ENCODE peak calls at places on chromosomes 12 and 14, in seven cellular contexts. Z is cardiac fibroblast, R is RCC 7860, C is immature natural killer cell, D is HFF-Myc, F is fibroblast of mammary gland, H is progenitor cell of endocrine pancreas. O is an unnamed sample.

GRCh38 chr14:100278702-100279101 is 27.5 kb downstream of the SLC25A29 start:
- DNase-seq in R (peak; percentile 5), F (peak; percentile 50), H (no peak), Z (peak; percentile 73), D (peak; percentile 16), C (peak; percentile 42), O (no peak)

GRCh38 chr12:26523708-26524150 is 309.3 kb downstream of the ITPR2 start:
- DNase-seq in H (no peak), D (no peak), R (no peak), C (no peak), F (peak; percentile 97), Z (peak; percentile 96), O (peak; percentile 76)

GRCh38 chr14:103031956-103032355 is 25.4 kb downstream of the CDC42BPB start:
- DNase-seq in R (no peak), C (no peak), Z (no peak), H (no peak), F (no peak), D (no peak), O (no peak)

GRCh38 chr14:64296561-64296960 is 2.4 kb upstream of the ESR2 start:
- DNase-seq in D (no peak), H (no peak), C (no peak), R (no peak), Z (peak; percentile 74), F (peak; percentile 57), O (peak; percentile 3)

GRCh38 chr14:54329082-54329695 is 67.6 kb upstream of the CDKN3 start:
- DNase-seq in H (no peak), R (peak; percentile 12), D (peak; percentile 76), C (no peak), F (peak; percentile 68), Z (peak; percentile 78), O (peak; percentile 25)

GRCh38 chr14:65041434-65041915 is 54.8 kb downstream of the FNTB start:
- DNase-seq in H (no peak), D (no peak), F (no peak), Z (no peak), C (no peak), R (no peak), O (no peak)

GRCh38 chr12:48351022-48351708 is 446 bp upstream of the ZNF641 start:
- DNase-seq in F (peak; percentile 66), C (no peak), R (peak; percentile 68), Z (peak; percentile 71), H (peak; percentile 72), D (peak; percentile 24), O (peak; percentile 20)

GRCh38 chr12:70456953-70457352 is 90.9 kb downstream of the KCNMB4 start:
- DNase-seq in C (no peak), R (no peak), Z (no peak), D (no peak), H (no peak), F (no peak), O (no peak)

GRCh38 chr14:32468955-32469354 is 139.9 kb downstream of the AKAP6 start:
- DNase-seq in D (no peak), F (peak; percentile 82), C (no peak), H (no peak), Z (peak; percentile 92), R (no peak), O (peak; percentile 37)

GRCh38 chr12:124694846-124695497 is 127.6 kb upstream of the NCOR2 start:
- DNase-seq in D (peak; percentile 63), R (peak; percentile 20), F (peak; percentile 89), C (no peak), H (no peak), Z (peak; percentile 85), O (no peak)

GRCh38 chr14:51155331-51155730 is 60.4 kb upstream of the TRIM9 start:
- DNase-seq in H (no peak), D (no peak), R (no peak), F (no peak), C (no peak), Z (no peak), O (no peak)

GRCh38 chr14:35331605-35332516 is 39.7 kb downstream of the PSMA6 start:
- DNase-seq in F (peak; percentile 55), R (peak; percentile 42), D (no peak), C (no peak), Z (peak; percentile 40), H (no peak), O (no peak)

GRCh38 chr14:69506241-69506595 is 21.7 kb downstream of the PLEKHD1 start:
- DNase-seq in D (no peak), F (no peak), C (no peak), Z (no peak), R (no peak), H (no peak), O (no peak)

GRCh38 chr12:40946612-40947194 is 241.4 kb upstream of the PDZRN4 start:
- DNase-seq in F (peak; percentile 52), C (no peak), Z (peak; percentile 66), H (no peak), R (peak; percentile 13), D (no peak), O (no peak)

GRCh38 chr12:57756406-57757341 is 1.8 kb downstream of the MARCHF9 start:
- DNase-seq in D (no peak), Z (no peak), R (no peak), H (no peak), F (no peak), C (peak; percentile 54), O (no peak)

GRCh38 chr14:36289954-36290353 is 30.5 kb downstream of the MBIP start:
- DNase-seq in Z (no peak), H (no peak), R (no peak), D (no peak), F (no peak), C (no peak), O (no peak)

GRCh38 chr14:54568821-54569591 is 2.1 kb downstream of the SAMD4A start:
- DNase-seq in H (no peak), F (peak; percentile 42), C (no peak), D (no peak), Z (peak; percentile 51), R (no peak), O (no peak)

GRCh38 chr12:128796439-128797118 is 27.2 kb downstream of the SLC15A4 start:
- DNase-seq in C (peak; percentile 82), Z (no peak), R (no peak), D (no peak), F (no peak), H (no peak), O (no peak)

GRCh38 chr12:127293507-127294310 is 973.3 kb upstream of the TMEM132C start:
- DNase-seq in Z (peak; percentile 88), D (peak; percentile 19), F (peak; percentile 80), R (peak; percentile 44), H (peak; percentile 34), C (peak; percentile 13), O (no peak)

GRCh38 chr12:15797818-15798217 is 8.6 kb upstream of the EPS8 start:
- DNase-seq in D (no peak), F (no peak), H (no peak), R (peak; percentile 24), Z (peak; percentile 27), C (no peak), O (no peak)

GRCh38 chr14:68525516-68525915 is 267.4 kb downstream of the ZFP36L1 start:
- DNase-seq in F (no peak), C (no peak), D (no peak), Z (no peak), R (no peak), H (no peak), O (no peak)

GRCh38 chr12:1716911-1717310 is 26.0 kb downstream of the ADIPOR2 start:
- DNase-seq in C (no peak), H (no peak), R (no peak), D (no peak), Z (no peak), F (peak; percentile 39), O (no peak)

GRCh38 chr12:101051901-101052550 is 158.0 kb downstream of the SLC5A8 start:
- DNase-seq in R (peak; percentile 88), H (no peak), D (peak; percentile 80), F (peak; percentile 95), C (no peak), Z (peak; percentile 92), O (peak; percentile 96)

GRCh38 chr12:6376079-6376941 is 947 bp upstream of the SCNN1A start:
- DNase-seq in C (no peak), R (peak; percentile 62), D (no peak), Z (peak; percentile 69), F (peak; percentile 79), H (no peak), O (no peak)

GRCh38 chr12:56115329-56115728 is 1.1 kb upstream of the RPL41 start:
- DNase-seq in R (no peak), Z (peak; percentile 48), H (no peak), F (peak; percentile 58), C (no peak), D (no peak), O (no peak)

GRCh38 chr14:70642313-70643235 is 858 bp downstream of the TTC9 start:
- DNase-seq in H (peak; percentile 26), D (no peak), C (peak; percentile 19), R (no peak), Z (no peak), F (no peak), O (no peak)

GRCh38 chr14:97442363-97442762 is 645.2 kb downstream of the VRK1 start:
- DNase-seq in Z (no peak), R (no peak), C (no peak), H (no peak), D (no peak), F (no peak), O (no peak)

GRCh38 chr14:33150662-33151061 is 212.0 kb downstream of the NPAS3 start:
- DNase-seq in R (no peak), Z (no peak), D (no peak), C (no peak), H (no peak), F (no peak), O (no peak)

GRCh38 chr12:106629797-106630669 is 47.2 kb downstream of the RFX4 start:
- DNase-seq in H (no peak), F (peak; percentile 24), Z (peak; percentile 15), C (no peak), R (peak; percentile 18), D (no peak), O (peak; percentile 38)

GRCh38 chr12:106386836-106387555 is 29.4 kb downstream of the POLR3B start:
- DNase-seq in F (peak; percentile 3), C (no peak), H (no peak), D (no peak), Z (peak; percentile 40), R (no peak), O (no peak)

O was measured in HS-5.